ENCODE peak calls at places on chromosome 6, in ten cellular contexts. One of them, this sample, is unnamed.

GRCh38 chr6:108194503-108194902 is 28.7 kb downstream of the NR2E1 start:
- DNase-seq in GM23338: no peak
- DNase-seq in endothelial cell of umbilical vein: no peak
- DNase-seq in sigmoid colon: no peak
- DNase-seq in HL-60: no peak
- DNase-seq in SK-N-MC: no peak
- DNase-seq in SK-N-SH: no peak
- DNase-seq in GM12891: no peak
- DNase-seq in transverse colon: no peak
- DNase-seq in breast epithelium: no peak
- DNase-seq in this sample: no peak

GRCh38 chr6:139940741-139941712 is 566.6 kb upstream of the CITED2 start:
- DNase-seq in GM23338: no peak
- DNase-seq in endothelial cell of umbilical vein: peak; percentile 76
- DNase-seq in sigmoid colon: no peak
- DNase-seq in HL-60: peak; percentile 92
- DNase-seq in SK-N-MC: no peak
- DNase-seq in SK-N-SH: no peak
- DNase-seq in GM12891: no peak
- DNase-seq in transverse colon: no peak
- DNase-seq in breast epithelium: no peak
- DNase-seq in this sample: no peak

GRCh38 chr6:30152019-30152673 is 8.9 kb downstream of the TRIM10 start:
- DNase-seq in GM23338: no peak
- DNase-seq in endothelial cell of umbilical vein: no peak
- DNase-seq in sigmoid colon: no peak
- DNase-seq in HL-60: no peak
- DNase-seq in SK-N-MC: no peak
- DNase-seq in SK-N-SH: no peak
- DNase-seq in GM12891: no peak
- DNase-seq in transverse colon: no peak
- DNase-seq in breast epithelium: no peak
- DNase-seq in this sample: no peak

GRCh38 chr6:81752969-81753708 is 658 bp upstream of the TENT5A start:
- DNase-seq in GM23338: peak; percentile 71
- DNase-seq in endothelial cell of umbilical vein: peak; percentile 84
- DNase-seq in sigmoid colon: peak; percentile 97
- DNase-seq in HL-60: peak; percentile 59
- DNase-seq in SK-N-MC: no peak
- DNase-seq in SK-N-SH: peak; percentile 93
- DNase-seq in GM12891: peak; percentile 26
- DNase-seq in transverse colon: peak; percentile 93
- DNase-seq in breast epithelium: peak; percentile 86
- DNase-seq in this sample: peak; percentile 98

GRCh38 chr6:150334790-150335783 is 33.7 kb upstream of the IYD start:
- DNase-seq in GM23338: peak; percentile 73
- DNase-seq in endothelial cell of umbilical vein: peak; percentile 65
- DNase-seq in sigmoid colon: no peak
- DNase-seq in HL-60: peak; percentile 8
- DNase-seq in SK-N-MC: peak; percentile 61
- DNase-seq in SK-N-SH: peak; percentile 41
- DNase-seq in GM12891: peak; percentile 25
- DNase-seq in transverse colon: peak; percentile 44
- DNase-seq in breast epithelium: no peak
- DNase-seq in this sample: no peak

GRCh38 chr6:6557871-6558270 is 30.6 kb upstream of the LY86 start:
- DNase-seq in GM23338: no peak
- DNase-seq in endothelial cell of umbilical vein: no peak
- DNase-seq in sigmoid colon: no peak
- DNase-seq in HL-60: peak; percentile 43
- DNase-seq in SK-N-MC: no peak
- DNase-seq in SK-N-SH: no peak
- DNase-seq in GM12891: no peak
- DNase-seq in transverse colon: no peak
- DNase-seq in breast epithelium: no peak
- DNase-seq in this sample: no peak

GRCh38 chr6:144006731-144007454 is 1.2 kb downstream of the PLAGL1 start:
- DNase-seq in GM23338: peak; percentile 33
- DNase-seq in endothelial cell of umbilical vein: peak; percentile 67
- DNase-seq in sigmoid colon: no peak
- DNase-seq in HL-60: no peak
- DNase-seq in SK-N-MC: no peak
- DNase-seq in SK-N-SH: peak; percentile 29
- DNase-seq in GM12891: no peak
- DNase-seq in transverse colon: peak; percentile 10
- DNase-seq in breast epithelium: no peak
- DNase-seq in this sample: no peak

GRCh38 chr6:79750806-79751205 is 119.7 kb downstream of the SH3BGRL2 start:
- DNase-seq in GM23338: peak; percentile 38
- DNase-seq in endothelial cell of umbilical vein: no peak
- DNase-seq in sigmoid colon: no peak
- DNase-seq in HL-60: no peak
- DNase-seq in SK-N-MC: peak; percentile 45
- DNase-seq in SK-N-SH: no peak
- DNase-seq in GM12891: no peak
- DNase-seq in transverse colon: no peak
- DNase-seq in breast epithelium: no peak
- DNase-seq in this sample: no peak

GRCh38 chr6:104896914-104897313 is 37.2 kb upstream of the HACE1 start:
- DNase-seq in GM23338: peak; percentile 9
- DNase-seq in endothelial cell of umbilical vein: peak; percentile 9
- DNase-seq in sigmoid colon: no peak
- DNase-seq in HL-60: no peak
- DNase-seq in SK-N-MC: no peak
- DNase-seq in SK-N-SH: no peak
- DNase-seq in GM12891: no peak
- DNase-seq in transverse colon: no peak
- DNase-seq in breast epithelium: no peak
- DNase-seq in this sample: no peak

GRCh38 chr6:137738931-137739504 is 128.0 kb upstream of the TNFAIP3 start:
- DNase-seq in GM23338: no peak
- DNase-seq in endothelial cell of umbilical vein: no peak
- DNase-seq in sigmoid colon: no peak
- DNase-seq in HL-60: no peak
- DNase-seq in SK-N-MC: no peak
- DNase-seq in SK-N-SH: no peak
- DNase-seq in GM12891: no peak
- DNase-seq in transverse colon: no peak
- DNase-seq in breast epithelium: no peak
- DNase-seq in this sample: no peak

GRCh38 chr6:27865952-27866369 is 46.2 kb downstream of the OR2B2 start:
- DNase-seq in GM23338: peak; percentile 67
- DNase-seq in endothelial cell of umbilical vein: no peak
- DNase-seq in sigmoid colon: no peak
- DNase-seq in HL-60: no peak
- DNase-seq in SK-N-MC: no peak
- DNase-seq in SK-N-SH: no peak
- DNase-seq in GM12891: no peak
- DNase-seq in transverse colon: peak; percentile 29
- DNase-seq in breast epithelium: no peak
- DNase-seq in this sample: no peak
- TF ChIP-seq POLR2AphosphoS5 in GM23338: no peak
- TF ChIP-seq POLR2AphosphoS5 in endothelial cell of umbilical vein: no peak
- TF ChIP-seq POLR2AphosphoS5 in sigmoid colon: no peak
- TF ChIP-seq POLR2AphosphoS5 in HL-60: peak; percentile 6
- TF ChIP-seq POLR2AphosphoS5 in SK-N-MC: no peak
- TF ChIP-seq POLR2AphosphoS5 in SK-N-SH: no peak
- TF ChIP-seq POLR2AphosphoS5 in GM12891: no peak
- TF ChIP-seq POLR2AphosphoS5 in transverse colon: no peak
- TF ChIP-seq POLR2AphosphoS5 in breast epithelium: no peak
- TF ChIP-seq POLR2AphosphoS5 in this sample: no peak

GRCh38 chr6:1497593-1498105 is 108.3 kb downstream of the FOXF2 start:
- DNase-seq in GM23338: peak; percentile 22
- DNase-seq in endothelial cell of umbilical vein: no peak
- DNase-seq in sigmoid colon: peak; percentile 92
- DNase-seq in HL-60: no peak
- DNase-seq in SK-N-MC: no peak
- DNase-seq in SK-N-SH: no peak
- DNase-seq in GM12891: no peak
- DNase-seq in transverse colon: peak; percentile 25
- DNase-seq in breast epithelium: no peak
- DNase-seq in this sample: no peak
- TF ChIP-seq POLR2AphosphoS5 in GM23338: no peak
- TF ChIP-seq POLR2AphosphoS5 in endothelial cell of umbilical vein: no peak
- TF ChIP-seq POLR2AphosphoS5 in sigmoid colon: peak; percentile 75
- TF ChIP-seq POLR2AphosphoS5 in HL-60: no peak
- TF ChIP-seq POLR2AphosphoS5 in SK-N-MC: no peak
- TF ChIP-seq POLR2AphosphoS5 in SK-N-SH: no peak
- TF ChIP-seq POLR2AphosphoS5 in GM12891: no peak
- TF ChIP-seq POLR2AphosphoS5 in transverse colon: peak; percentile 58
- TF ChIP-seq POLR2AphosphoS5 in breast epithelium: no peak
- TF ChIP-seq POLR2AphosphoS5 in this sample: no peak

GRCh38 chr6:44046516-44047178 is 80.6 kb downstream of the MRPL14 start:
- DNase-seq in GM23338: no peak
- DNase-seq in endothelial cell of umbilical vein: no peak
- DNase-seq in sigmoid colon: no peak
- DNase-seq in HL-60: no peak
- DNase-seq in SK-N-MC: no peak
- DNase-seq in SK-N-SH: no peak
- DNase-seq in GM12891: no peak
- DNase-seq in transverse colon: no peak
- DNase-seq in breast epithelium: no peak
- DNase-seq in this sample: no peak

GRCh38 chr6:44047179-44047546 is 80.1 kb downstream of the MRPL14 start:
- DNase-seq in GM23338: no peak
- DNase-seq in endothelial cell of umbilical vein: no peak
- DNase-seq in sigmoid colon: peak; percentile 51
- DNase-seq in HL-60: no peak
- DNase-seq in SK-N-MC: no peak
- DNase-seq in SK-N-SH: no peak
- DNase-seq in GM12891: no peak
- DNase-seq in transverse colon: no peak
- DNase-seq in breast epithelium: no peak
- DNase-seq in this sample: no peak

GRCh38 chr6:44044940-44045671 is 82.1 kb downstream of the MRPL14 start:
- DNase-seq in GM23338: no peak
- DNase-seq in endothelial cell of umbilical vein: no peak
- DNase-seq in sigmoid colon: no peak
- DNase-seq in HL-60: no peak
- DNase-seq in SK-N-MC: no peak
- DNase-seq in SK-N-SH: no peak
- DNase-seq in GM12891: no peak
- DNase-seq in transverse colon: no peak
- DNase-seq in breast epithelium: no peak
- DNase-seq in this sample: no peak

GRCh38 chr6:44044154-44044539 is 83.1 kb downstream of the MRPL14 start:
- DNase-seq in GM23338: no peak
- DNase-seq in endothelial cell of umbilical vein: no peak
- DNase-seq in sigmoid colon: no peak
- DNase-seq in HL-60: no peak
- DNase-seq in SK-N-MC: no peak
- DNase-seq in SK-N-SH: no peak
- DNase-seq in GM12891: no peak
- DNase-seq in transverse colon: no peak
- DNase-seq in breast epithelium: no peak
- DNase-seq in this sample: no peak

DNA sequence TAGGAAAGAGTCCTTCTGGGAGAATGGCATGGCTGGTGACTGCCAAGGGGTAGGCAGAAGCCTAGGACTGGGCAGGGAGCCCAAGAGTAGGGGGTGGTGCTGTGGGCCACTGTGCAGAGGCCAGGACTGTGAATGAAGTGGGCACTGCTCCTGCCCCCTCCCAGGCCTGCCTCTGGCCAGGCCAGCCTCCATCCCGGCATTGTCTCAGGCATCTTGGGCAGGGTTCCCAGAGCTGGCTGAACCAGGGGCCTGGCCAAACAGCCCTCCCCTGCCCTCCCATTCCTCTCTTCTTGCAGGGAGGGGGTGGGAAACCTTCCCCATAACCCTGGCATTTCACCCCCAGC is 81.6 kb downstream of the MRPL14 start:
- DNase-seq in GM23338: no peak
- DNase-seq in endothelial cell of umbilical vein: no peak
- DNase-seq in sigmoid colon: peak; percentile 86
- DNase-seq in HL-60: no peak
- DNase-seq in SK-N-MC: no peak
- DNase-seq in SK-N-SH: peak; percentile 70
- DNase-seq in GM12891: no peak
- DNase-seq in transverse colon: no peak
- DNase-seq in breast epithelium: no peak
- DNase-seq in this sample: no peak
- TF ChIP-seq POLR2AphosphoS5 in GM23338: no peak
- TF ChIP-seq POLR2AphosphoS5 in endothelial cell of umbilical vein: no peak
- TF ChIP-seq POLR2AphosphoS5 in sigmoid colon: no peak
- TF ChIP-seq POLR2AphosphoS5 in HL-60: no peak
- TF ChIP-seq POLR2AphosphoS5 in SK-N-MC: no peak
- TF ChIP-seq POLR2AphosphoS5 in SK-N-SH: no peak
- TF ChIP-seq POLR2AphosphoS5 in GM12891: no peak
- TF ChIP-seq POLR2AphosphoS5 in transverse colon: no peak
- TF ChIP-seq POLR2AphosphoS5 in breast epithelium: no peak
- TF ChIP-seq POLR2AphosphoS5 in this sample: no peak

GRCh38 chr6:32949113-32949512 is 3.8 kb downstream of the HLA-DMA start:
- DNase-seq in GM23338: no peak
- DNase-seq in endothelial cell of umbilical vein: no peak
- DNase-seq in sigmoid colon: no peak
- DNase-seq in HL-60: no peak
- DNase-seq in SK-N-MC: no peak
- DNase-seq in SK-N-SH: no peak
- DNase-seq in GM12891: no peak
- DNase-seq in transverse colon: no peak
- DNase-seq in breast epithelium: no peak
- DNase-seq in this sample: no peak

GRCh38 chr6:32947552-32948465 is 5.1 kb downstream of the HLA-DMA start:
- DNase-seq in GM23338: peak; percentile 86
- DNase-seq in endothelial cell of umbilical vein: peak; percentile 58
- DNase-seq in sigmoid colon: no peak
- DNase-seq in HL-60: no peak
- DNase-seq in SK-N-MC: no peak
- DNase-seq in SK-N-SH: peak; percentile 21
- DNase-seq in GM12891: no peak
- DNase-seq in transverse colon: peak; percentile 69
- DNase-seq in breast epithelium: no peak
- DNase-seq in this sample: no peak

GRCh38 chr6:32952817-32953739 is at the start of gene HLA-DMA:
- DNase-seq in GM23338: peak; percentile 96
- DNase-seq in endothelial cell of umbilical vein: peak; percentile 96
- DNase-seq in sigmoid colon: peak; percentile 93
- DNase-seq in HL-60: peak; percentile 93
- DNase-seq in SK-N-MC: no peak
- DNase-seq in SK-N-SH: peak; percentile 42
- DNase-seq in GM12891: peak; percentile 46
- DNase-seq in transverse colon: peak; percentile 91
- DNase-seq in breast epithelium: peak; percentile 86
- DNase-seq in this sample: peak; percentile 97

GRCh38 chr6:32950449-32950848 is 2.4 kb downstream of the HLA-DMA start:
- DNase-seq in GM23338: no peak
- DNase-seq in endothelial cell of umbilical vein: no peak
- DNase-seq in sigmoid colon: no peak
- DNase-seq in HL-60: no peak
- DNase-seq in SK-N-MC: no peak
- DNase-seq in SK-N-SH: no peak
- DNase-seq in GM12891: no peak
- DNase-seq in transverse colon: no peak
- DNase-seq in breast epithelium: no peak
- DNase-seq in this sample: no peak

DNA sequence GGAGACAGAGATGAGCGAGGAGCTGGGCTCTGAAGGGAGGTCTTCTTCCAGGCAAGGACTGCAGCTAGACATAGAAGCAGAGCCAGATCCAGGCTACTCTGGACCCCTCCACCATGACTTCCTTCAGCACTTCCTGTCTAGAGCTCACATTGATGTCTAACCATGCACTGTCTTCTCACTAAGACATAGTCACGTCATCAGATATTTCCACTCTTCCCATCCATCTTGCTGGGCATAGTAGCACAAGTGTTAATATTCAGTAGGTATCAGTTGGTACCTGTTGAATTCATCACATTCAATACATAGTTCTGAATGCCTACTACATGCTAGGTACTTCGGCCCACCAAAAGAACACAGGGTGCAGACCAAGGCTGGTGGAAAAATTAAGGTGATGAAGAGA is 2.9 kb downstream of the HLA-DMA start:
- DNase-seq in GM23338: no peak
- DNase-seq in endothelial cell of umbilical vein: no peak
- DNase-seq in sigmoid colon: no peak
- DNase-seq in HL-60: no peak
- DNase-seq in SK-N-MC: no peak
- DNase-seq in SK-N-SH: no peak
- DNase-seq in GM12891: no peak
- DNase-seq in transverse colon: no peak
- DNase-seq in breast epithelium: no peak
- DNase-seq in this sample: no peak
- TF ChIP-seq POLR2AphosphoS5 in GM23338: no peak
- TF ChIP-seq POLR2AphosphoS5 in endothelial cell of umbilical vein: no peak
- TF ChIP-seq POLR2AphosphoS5 in sigmoid colon: no peak
- TF ChIP-seq POLR2AphosphoS5 in HL-60: no peak
- TF ChIP-seq POLR2AphosphoS5 in SK-N-MC: no peak
- TF ChIP-seq POLR2AphosphoS5 in SK-N-SH: no peak
- TF ChIP-seq POLR2AphosphoS5 in GM12891: no peak
- TF ChIP-seq POLR2AphosphoS5 in transverse colon: no peak
- TF ChIP-seq POLR2AphosphoS5 in breast epithelium: no peak
- TF ChIP-seq POLR2AphosphoS5 in this sample: no peak